ENCODE peak calls at places on chromosomes 16 and 17, in nine cellular contexts. T is CD8-positive, alpha-beta T cell; M is H54; R is stimulated activated CD8-positive, alpha-beta memory T cell treated with anti-CD3 and anti-CD28 coated beads, Interleukin-12 subunit alpha, Interleukin-12 subunit beta, amount 100 ng/mL, for 4 hours; Q is left ventricle myocardium inferior; H is GM04504; V is NCI-H1048; J is activated T-helper 1 cell treated with Interleukin-2 at 50 U/mL for 16 hours; N is NCI-H774. Z is an unnamed sample.

GRCh38 chr16:30187971-30188561 is 4.7 kb downstream of the CORO1A start:
- DNase-seq in T (no peak), M (no peak), R (no peak), Q (no peak), H (no peak), V (no peak), J (no peak), N (no peak), Z (no peak)

GRCh38 chr16:58665200-58665599 is 19.4 kb downstream of the SLC38A7 start:
- DNase-seq in T (no peak), M (no peak), R (no peak), Q (no peak), H (no peak), V (no peak), J (no peak), N (no peak), Z (no peak)

GRCh38 chr17:49980703-49981197 is 11.8 kb downstream of the DLX4 start:
- DNase-seq in T (no peak), M (no peak), R (no peak), Q (no peak), H (no peak), V (no peak), J (no peak), N (no peak), Z (peak; percentile 48)

GRCh38 chr16:23865853-23866252 is 30.1 kb downstream of the PRKCB start:
- DNase-seq in T (no peak), M (no peak), R (no peak), Q (no peak), H (no peak), V (no peak), J (no peak), N (no peak), Z (no peak)

GRCh38 chr17:72446525-72447250 is 325.9 kb downstream of the SOX9 start:
- DNase-seq in T (no peak), M (no peak), R (no peak), Q (no peak), H (no peak), V (no peak), J (no peak), N (no peak), Z (no peak)

GRCh38 chr17:82396601-82397435 is 21.3 kb upstream of the HEXD start:
- DNase-seq in T (no peak), M (no peak), R (no peak), Q (no peak), H (peak; percentile 99), V (no peak), J (no peak), N (no peak), Z (no peak)

GRCh38 chr17:31740611-31741082 is 118.4 kb downstream of the COPRS start:
- DNase-seq in T (no peak), M (peak; percentile 49), R (no peak), Q (no peak), H (peak; percentile 92), V (no peak), J (no peak), N (no peak), Z (no peak)

GRCh38 chr17:13337864-13338371 is 263.8 kb downstream of the HS3ST3A1 start:
- DNase-seq in T (no peak), M (no peak), R (no peak), Q (no peak), H (peak; percentile 46), V (no peak), J (no peak), N (peak; percentile 46), Z (no peak)

GRCh38 chr16:65120811-65121721 is 797 bp downstream of the CDH11 start:
- DNase-seq in T (no peak), M (no peak), R (no peak), Q (peak; percentile 20), H (no peak), V (no peak), J (no peak), N (no peak), Z (peak; percentile 53)

GRCh38 chr17:21542070-21542469 is 150.3 kb upstream of the KCNJ18 start:
- DNase-seq in T (no peak), M (no peak), R (no peak), Q (no peak), H (no peak), V (no peak), J (no peak), N (no peak), Z (no peak)

GRCh38 chr16:47732806-47733150 is 271.6 kb downstream of the PHKB start:
- DNase-seq in T (no peak), M (peak; percentile 45), R (no peak), Q (no peak), H (peak; percentile 60), V (no peak), J (no peak), N (no peak), Z (no peak)

GRCh38 chr17:15967706-15968399 is 22.9 kb downstream of the ADORA2B start:
- DNase-seq in T (no peak), M (no peak), R (no peak), Q (no peak), H (no peak), V (no peak), J (no peak), N (no peak), Z (no peak)

GRCh38 chr17:50133028-50133768 is 3.2 kb upstream of the SAMD14 start:
- DNase-seq in T (no peak), M (peak; percentile 94), R (no peak), Q (no peak), H (no peak), V (no peak), J (no peak), N (no peak), Z (peak; percentile 7)

GRCh38 chr17:40068129-40068581 is 5.4 kb downstream of the THRA start:
- DNase-seq in T (no peak), M (no peak), R (no peak), Q (no peak), H (no peak), V (no peak), J (no peak), N (no peak), Z (no peak)

GRCh38 chr16:11004957-11005610 is 60.7 kb downstream of the CLEC16A start:
- DNase-seq in T (no peak), M (peak; percentile 28), R (no peak), Q (no peak), H (peak; percentile 32), V (no peak), J (no peak), N (no peak), Z (no peak)

GRCh38 chr16:83781-84615 is 6.0 kb downstream of the MPG start:
- DNase-seq in T (no peak), M (no peak), R (no peak), Q (no peak), H (no peak), V (no peak), J (no peak), N (no peak), Z (no peak)

GRCh38 chr17:43070257-43070656 is 45.2 kb downstream of the RND2 start:
- DNase-seq in T (no peak), M (no peak), R (no peak), Q (no peak), H (no peak), V (no peak), J (no peak), N (no peak), Z (no peak)

GRCh38 chr16:82603784-82604411 is 22.9 kb upstream of the CDH13 start:
- DNase-seq in T (no peak), M (no peak), R (no peak), Q (peak; percentile 39), H (peak; percentile 54), V (no peak), J (no peak), N (no peak), Z (peak; percentile 65)

GRCh38 chr16:17313085-17313611 is 157.6 kb downstream of the XYLT1 start:
- DNase-seq in T (no peak), M (no peak), R (no peak), Q (no peak), H (no peak), V (no peak), J (no peak), N (no peak), Z (no peak)

GRCh38 chr16:30615358-30616076 is 5.3 kb upstream of the ZNF689 start:
- DNase-seq in T (peak; percentile 77), M (no peak), R (peak; percentile 33), Q (peak; percentile 46), H (no peak), V (no peak), J (peak; percentile 41), N (peak; percentile 51), Z (peak; percentile 78)

Z was measured in glutamatergic neuron.